ENCODE peak calls at places on chromosomes 7 and 10, in nine cellular contexts. R, V, H, P, B, U, M, O and T are unnamed samples.

GRCh38 chr10:131314799-131315198 is 3.3 kb upstream of the TCERG1L start:
- DNase-seq in R (no peak), V (no peak), H (no peak), P (no peak), B (no peak), U (no peak), M (no peak), O (no peak), T (no peak)

GRCh38 chr7:100867796-100868485 is 754 bp downstream of the TRIP6 start:
- DNase-seq in R (no peak), V (no peak), H (peak; percentile 46), P (peak; percentile 46), B (peak; percentile 55), U (no peak), M (peak; percentile 30), O (no peak), T (peak; percentile 48)

GRCh38 chr7:132004528-132004927 is 448.1 kb upstream of the PODXL start:
- DNase-seq in R (no peak), V (no peak), H (peak; percentile 63), P (no peak), B (peak; percentile 51), U (no peak), M (no peak), O (no peak), T (peak; percentile 9)

GRCh38 chr7:151382079-151382885 is 27.6 kb downstream of the WDR86 start:
- DNase-seq in R (no peak), V (no peak), H (no peak), P (no peak), B (no peak), U (no peak), M (no peak), O (no peak), T (peak; percentile 56)

GRCh38 chr10:1328951-1329614 is 272.9 kb downstream of the WDR37 start:
- DNase-seq in R (no peak), V (no peak), H (no peak), P (no peak), B (no peak), U (no peak), M (no peak), O (no peak), T (no peak)

GRCh38 chr7:12518920-12519681 is 51.4 kb upstream of the SCIN start:
- DNase-seq in R (no peak), V (peak; percentile 44), H (peak; percentile 32), P (peak; percentile 35), B (peak; percentile 26), U (no peak), M (peak; percentile 54), O (peak; percentile 14), T (peak; percentile 79)

GRCh38 chr7:151769189-151769821 is 107.6 kb downstream of the PRKAG2 start:
- DNase-seq in R (no peak), V (no peak), H (no peak), P (no peak), B (no peak), U (peak; percentile 2), M (no peak), O (peak; percentile 46), T (no peak)

GRCh38 chr7:64574481-64575159 is 11.7 kb upstream of the ZNF680 start:
- DNase-seq in R (no peak), V (no peak), H (peak; percentile 67), P (peak; percentile 93), B (no peak), U (no peak), M (no peak), O (no peak), T (peak; percentile 81)

GRCh38 chr10:5297466-5297865 is 67.3 kb upstream of the UCN3 start:
- DNase-seq in R (no peak), V (no peak), H (peak; percentile 63), P (no peak), B (no peak), U (no peak), M (no peak), O (peak; percentile 67), T (no peak)

GRCh38 chr7:25087855-25088254 is 37.2 kb downstream of the CYCS start:
- DNase-seq in R (no peak), V (no peak), H (no peak), P (no peak), B (no peak), U (peak; percentile 72), M (no peak), O (peak; percentile 63), T (no peak)

GRCh38 chr10:120052964-120053363 is 160.4 kb downstream of the SEC23IP start:
- DNase-seq in R (no peak), V (no peak), H (no peak), P (no peak), B (peak; percentile 22), U (no peak), M (no peak), O (no peak), T (no peak)

GRCh38 chr10:120458432-120458831 is 1.4 kb downstream of the PLPP4 start:
- DNase-seq in R (no peak), V (no peak), H (no peak), P (no peak), B (no peak), U (no peak), M (no peak), O (no peak), T (no peak)

GRCh38 chr7:28301148-28301641 is 111.1 kb upstream of the CREB5 start:
- DNase-seq in R (no peak), V (peak; percentile 38), H (peak; percentile 88), P (no peak), B (no peak), U (no peak), M (no peak), O (no peak), T (no peak)

GRCh38 chr10:127882801-127883459 is 9.8 kb downstream of the CLRN3 start:
- DNase-seq in R (no peak), V (peak; percentile 7), H (no peak), P (no peak), B (no peak), U (no peak), M (no peak), O (no peak), T (no peak)

DNA sequence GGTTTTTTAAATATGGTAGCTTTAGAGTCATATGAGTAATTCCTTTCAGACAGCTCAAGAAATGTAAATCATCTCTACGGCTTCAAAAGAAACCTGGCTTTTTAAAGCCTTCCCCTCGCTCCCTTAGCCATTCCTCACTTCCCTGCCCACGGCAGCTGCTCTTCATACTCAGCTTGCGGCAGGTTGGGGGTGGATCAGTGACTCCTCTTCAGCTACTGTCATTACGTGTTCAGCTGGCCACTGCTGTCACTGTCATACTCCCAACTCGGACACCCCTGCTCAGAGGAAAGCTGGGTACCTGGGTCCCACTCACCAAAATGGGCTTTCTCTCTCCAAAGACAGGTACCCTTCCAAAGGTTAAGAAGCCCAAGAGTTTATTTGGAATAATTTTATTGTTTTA is 6.6 kb downstream of the YWHAG start:
- DNase-seq in R (no peak), V (no peak), H (peak; percentile 70), P (no peak), B (no peak), U (no peak), M (no peak), O (no peak), T (no peak)
- H3K4me3 ChIP-seq in R (no peak overlapping the region), V (no peak overlapping the region), H (peak overlapping the region; percentile 16), P (no peak overlapping the region), B (no peak overlapping the region), U (no peak overlapping the region), M (no peak overlapping the region), O (no peak overlapping the region), T (no peak overlapping the region)

DNA sequence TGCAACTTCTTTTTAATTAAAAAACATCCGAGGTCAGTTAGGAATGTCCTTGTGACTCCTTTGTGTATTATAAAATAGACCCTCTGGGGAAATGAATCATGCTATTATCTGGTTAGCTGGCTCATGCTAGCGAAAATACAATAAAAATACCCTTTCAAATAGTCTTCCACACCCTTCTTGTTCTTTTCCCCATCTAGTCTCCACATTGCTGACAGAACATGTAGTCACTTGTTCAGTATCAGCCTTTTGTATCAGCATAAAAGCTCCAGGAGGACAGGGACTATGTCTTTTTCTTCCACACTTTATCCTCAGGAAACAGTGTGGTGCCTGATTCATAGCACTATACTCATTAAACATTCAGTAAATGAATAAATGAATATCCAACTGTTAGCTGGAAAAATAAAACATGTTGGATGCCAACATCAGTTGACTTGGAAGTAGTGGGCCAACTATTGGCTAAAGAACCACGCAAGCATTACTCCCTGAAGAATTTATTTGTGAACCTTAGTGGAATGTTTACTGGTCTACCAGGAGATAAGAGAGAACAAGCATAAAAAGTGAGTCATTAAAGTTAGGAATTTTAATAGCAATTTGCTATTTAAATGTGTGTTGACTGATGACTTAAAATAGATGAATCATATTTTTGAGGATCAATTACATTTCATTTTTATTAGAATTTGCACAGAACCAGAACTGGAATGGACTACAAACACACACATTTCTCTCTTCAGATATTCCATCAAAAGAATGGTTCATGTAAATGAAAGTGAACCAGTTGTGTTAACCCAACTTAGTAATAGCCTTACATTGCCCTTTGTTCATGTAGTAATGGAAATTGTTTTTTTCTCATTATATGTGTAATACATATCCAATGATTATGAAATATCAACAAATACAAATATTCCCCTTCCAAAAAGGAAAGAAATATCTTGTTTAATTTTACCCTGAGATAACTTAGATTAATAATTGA is 129.6 kb downstream of the DKK1 start:
- DNase-seq in R (peak; percentile 57), V (peak; percentile 100), H (peak; percentile 88), P (no peak), B (no peak), U (no peak), M (no peak), O (no peak), T (no peak)
- TF ChIP-seq EZH2phosphoT487 in R (no peak), V (no peak), H (peak; percentile 86), P (no peak), B (no peak), U (no peak), M (no peak), O (no peak), T (no peak)

DNA sequence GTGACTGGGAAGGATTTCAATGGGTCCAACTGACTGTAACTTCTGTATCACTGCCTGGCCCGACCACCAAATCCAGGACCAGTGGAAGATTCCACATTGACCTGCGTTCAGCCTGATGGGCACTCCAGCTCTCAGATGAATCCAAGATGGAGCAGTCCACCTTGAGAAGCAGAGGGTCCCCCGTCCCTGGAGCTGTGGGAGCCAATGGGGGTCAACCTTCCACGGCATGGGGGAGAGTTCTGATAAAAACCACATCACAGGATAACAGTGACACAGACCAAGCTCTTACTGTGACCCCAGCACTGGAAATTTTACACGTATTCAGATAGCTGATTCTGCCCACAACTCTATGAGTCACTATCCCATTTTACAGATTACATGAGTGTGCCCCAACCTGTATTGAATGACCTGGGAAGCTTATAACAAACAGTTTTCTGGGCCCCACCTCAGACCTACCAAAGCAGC is 11.2 kb downstream of the ZCCHC24 start:
- DNase-seq in R (no peak), V (peak; percentile 89), H (peak; percentile 68), P (no peak), B (no peak), U (no peak), M (no peak), O (no peak), T (no peak)
- H3K4me3 ChIP-seq in R (no peak overlapping the region), V (peak overlapping the region; percentile 36), H (peak overlapping the region; percentile 52), P (no peak overlapping the region), B (no peak overlapping the region), U (no peak overlapping the region), M (no peak overlapping the region), O (no peak overlapping the region), T (no peak overlapping the region)

GRCh38 chr7:70259497-70259896 is 661.2 kb downstream of the AUTS2 start:
- DNase-seq in R (no peak), V (no peak), H (peak; percentile 58), P (no peak), B (no peak), U (no peak), M (no peak), O (no peak), T (no peak)
- TF ChIP-seq EZH2phosphoT487 in R (no peak), V (no peak), H (no peak), P (no peak), B (no peak), U (no peak), M (no peak), O (no peak), T (no peak)